ENCODE peak calls at places on chromosomes 7 and 10, in ten cellular contexts. One of them, this sample, is unnamed. For H3K4me1, the result is how much of the 10 kb centered on the place peaks cover.

GRCh38 chr10:61978965-61979364 is 77.5 kb downstream of the ARID5B start:
- DNase-seq in esophagus squamous epithelium: no peak
- DNase-seq in ovary: no peak
- DNase-seq in upper lobe of right lung: peak
- DNase-seq in Peyer's patch: peak
- DNase-seq in RWPE2: no peak
- DNase-seq in cardiac muscle cell: no peak
- DNase-seq in neural progenitor cell: no peak
- DNase-seq in H1: no peak
- DNase-seq in CD8-positive, alpha-beta T cell: no peak
- DNase-seq in this sample: peak

GRCh38 chr7:1052031-1052818 is 7.9 kb downstream of the GPR146 start:
- DNase-seq in esophagus squamous epithelium: no peak
- DNase-seq in ovary: no peak
- DNase-seq in upper lobe of right lung: no peak
- DNase-seq in Peyer's patch: no peak
- DNase-seq in RWPE2: no peak
- DNase-seq in cardiac muscle cell: no peak
- DNase-seq in neural progenitor cell: no peak
- DNase-seq in H1: no peak
- DNase-seq in CD8-positive, alpha-beta T cell: no peak
- DNase-seq in this sample: no peak

GRCh38 chr10:33900591-33900990 is 566.1 kb upstream of the NRP1 start:
- DNase-seq in esophagus squamous epithelium: no peak
- DNase-seq in ovary: no peak
- DNase-seq in upper lobe of right lung: no peak
- DNase-seq in Peyer's patch: no peak
- DNase-seq in RWPE2: no peak
- DNase-seq in cardiac muscle cell: no peak
- DNase-seq in neural progenitor cell: no peak
- DNase-seq in H1: no peak
- DNase-seq in CD8-positive, alpha-beta T cell: no peak
- DNase-seq in this sample: no peak

GRCh38 chr7:78232806-78233205 is 434.2 kb downstream of the PHTF2 start:
- DNase-seq in esophagus squamous epithelium: no peak
- DNase-seq in ovary: no peak
- DNase-seq in upper lobe of right lung: no peak
- DNase-seq in Peyer's patch: no peak
- DNase-seq in RWPE2: no peak
- DNase-seq in cardiac muscle cell: no peak
- DNase-seq in neural progenitor cell: no peak
- DNase-seq in H1: no peak
- DNase-seq in CD8-positive, alpha-beta T cell: no peak
- DNase-seq in this sample: no peak

GRCh38 chr10:123901621-123902020 is 10.0 kb upstream of the CPXM2 start:
- DNase-seq in esophagus squamous epithelium: no peak
- DNase-seq in ovary: no peak
- DNase-seq in upper lobe of right lung: no peak
- DNase-seq in Peyer's patch: no peak
- DNase-seq in RWPE2: no peak
- DNase-seq in cardiac muscle cell: no peak
- DNase-seq in neural progenitor cell: no peak
- DNase-seq in H1: no peak
- DNase-seq in CD8-positive, alpha-beta T cell: no peak
- DNase-seq in this sample: no peak

GRCh38 chr7:6402741-6403140 is 45.0 kb downstream of the DAGLB start:
- DNase-seq in esophagus squamous epithelium: no peak
- DNase-seq in ovary: no peak
- DNase-seq in upper lobe of right lung: no peak
- DNase-seq in Peyer's patch: no peak
- DNase-seq in RWPE2: no peak
- DNase-seq in cardiac muscle cell: no peak
- DNase-seq in neural progenitor cell: no peak
- DNase-seq in H1: no peak
- DNase-seq in CD8-positive, alpha-beta T cell: no peak
- DNase-seq in this sample: no peak

GRCh38 chr10:127910464-127910770 is 3.5 kb downstream of the PTPRE start:
- DNase-seq in esophagus squamous epithelium: no peak
- DNase-seq in ovary: no peak
- DNase-seq in upper lobe of right lung: no peak
- DNase-seq in Peyer's patch: no peak
- DNase-seq in RWPE2: no peak
- DNase-seq in cardiac muscle cell: no peak
- DNase-seq in neural progenitor cell: no peak
- DNase-seq in H1: no peak
- DNase-seq in CD8-positive, alpha-beta T cell: no peak
- DNase-seq in this sample: no peak

GRCh38 chr10:123024540-123024939 is 15.7 kb downstream of the ACADSB start:
- DNase-seq in esophagus squamous epithelium: no peak
- DNase-seq in ovary: no peak
- DNase-seq in upper lobe of right lung: no peak
- DNase-seq in Peyer's patch: no peak
- DNase-seq in RWPE2: no peak
- DNase-seq in cardiac muscle cell: no peak
- DNase-seq in neural progenitor cell: no peak
- DNase-seq in H1: no peak
- DNase-seq in CD8-positive, alpha-beta T cell: no peak
- DNase-seq in this sample: no peak

GRCh38 chr10:59175538-59176240 is 754 bp upstream of the PHYHIPL start:
- DNase-seq in esophagus squamous epithelium: no peak
- DNase-seq in ovary: peak
- DNase-seq in upper lobe of right lung: peak
- DNase-seq in Peyer's patch: peak
- DNase-seq in RWPE2: peak
- DNase-seq in cardiac muscle cell: peak
- DNase-seq in neural progenitor cell: peak
- DNase-seq in H1: peak
- DNase-seq in CD8-positive, alpha-beta T cell: no peak
- DNase-seq in this sample: peak

GRCh38 chr10:49622426-49623425 is 8.9 kb downstream of the CHAT start:
- DNase-seq in esophagus squamous epithelium: no peak
- DNase-seq in ovary: peak
- DNase-seq in upper lobe of right lung: peak
- DNase-seq in Peyer's patch: peak
- DNase-seq in RWPE2: peak
- DNase-seq in cardiac muscle cell: no peak
- DNase-seq in neural progenitor cell: no peak
- DNase-seq in H1: no peak
- DNase-seq in CD8-positive, alpha-beta T cell: no peak
- DNase-seq in this sample: no peak

GRCh38 chr7:18151419-18151818 is 123.8 kb upstream of the PRPS1L1 start:
- DNase-seq in esophagus squamous epithelium: no peak
- DNase-seq in ovary: no peak
- DNase-seq in upper lobe of right lung: no peak
- DNase-seq in Peyer's patch: no peak
- DNase-seq in RWPE2: no peak
- DNase-seq in cardiac muscle cell: no peak
- DNase-seq in neural progenitor cell: no peak
- DNase-seq in H1: no peak
- DNase-seq in CD8-positive, alpha-beta T cell: no peak
- DNase-seq in this sample: no peak

GRCh38 chr7:2724453-2725177 is 36.6 kb downstream of the AMZ1 start:
- DNase-seq in esophagus squamous epithelium: no peak
- DNase-seq in ovary: peak
- DNase-seq in upper lobe of right lung: peak
- DNase-seq in Peyer's patch: peak
- DNase-seq in RWPE2: peak
- DNase-seq in cardiac muscle cell: no peak
- DNase-seq in neural progenitor cell: no peak
- DNase-seq in H1: no peak
- DNase-seq in CD8-positive, alpha-beta T cell: no peak
- DNase-seq in this sample: no peak

GRCh38 chr10:64036306-64036930 is 515.2 kb downstream of the REEP3 start:
- DNase-seq in esophagus squamous epithelium: no peak
- DNase-seq in ovary: no peak
- DNase-seq in upper lobe of right lung: no peak
- DNase-seq in Peyer's patch: no peak
- DNase-seq in RWPE2: no peak
- DNase-seq in cardiac muscle cell: no peak
- DNase-seq in neural progenitor cell: no peak
- DNase-seq in H1: no peak
- DNase-seq in CD8-positive, alpha-beta T cell: no peak
- DNase-seq in this sample: no peak

GRCh38 chr7:100602889-100603696 is 930 bp downstream of the PCOLCE start:
- DNase-seq in esophagus squamous epithelium: no peak
- DNase-seq in ovary: peak
- DNase-seq in upper lobe of right lung: peak
- DNase-seq in Peyer's patch: peak
- DNase-seq in RWPE2: no peak
- DNase-seq in cardiac muscle cell: peak
- DNase-seq in neural progenitor cell: peak
- DNase-seq in H1: peak
- DNase-seq in CD8-positive, alpha-beta T cell: no peak
- DNase-seq in this sample: peak

GRCh38 chr7:47404005-47404404 is 177.9 kb downstream of the TNS3 start:
- DNase-seq in esophagus squamous epithelium: no peak
- DNase-seq in ovary: no peak
- DNase-seq in upper lobe of right lung: peak
- DNase-seq in Peyer's patch: no peak
- DNase-seq in RWPE2: no peak
- DNase-seq in cardiac muscle cell: no peak
- DNase-seq in neural progenitor cell: no peak
- DNase-seq in H1: no peak
- DNase-seq in CD8-positive, alpha-beta T cell: no peak
- DNase-seq in this sample: no peak

GRCh38 chr7:130986271-130986690 is 252.3 kb upstream of the KLF14 start:
- DNase-seq in esophagus squamous epithelium: no peak
- DNase-seq in ovary: no peak
- DNase-seq in upper lobe of right lung: no peak
- DNase-seq in Peyer's patch: no peak
- DNase-seq in RWPE2: no peak
- DNase-seq in cardiac muscle cell: no peak
- DNase-seq in neural progenitor cell: no peak
- DNase-seq in H1: no peak
- DNase-seq in CD8-positive, alpha-beta T cell: no peak
- DNase-seq in this sample: no peak

GRCh38 chr7:130987092-130987491 is 253.1 kb upstream of the KLF14 start:
- DNase-seq in esophagus squamous epithelium: no peak
- DNase-seq in ovary: no peak
- DNase-seq in upper lobe of right lung: no peak
- DNase-seq in Peyer's patch: no peak
- DNase-seq in RWPE2: no peak
- DNase-seq in cardiac muscle cell: no peak
- DNase-seq in neural progenitor cell: no peak
- DNase-seq in H1: no peak
- DNase-seq in CD8-positive, alpha-beta T cell: no peak
- DNase-seq in this sample: no peak

GRCh38 chr7:130988443-130988842 is 254.4 kb upstream of the KLF14 start:
- DNase-seq in esophagus squamous epithelium: no peak
- DNase-seq in ovary: no peak
- DNase-seq in upper lobe of right lung: no peak
- DNase-seq in Peyer's patch: no peak
- DNase-seq in RWPE2: no peak
- DNase-seq in cardiac muscle cell: peak
- DNase-seq in neural progenitor cell: peak
- DNase-seq in H1: no peak
- DNase-seq in CD8-positive, alpha-beta T cell: no peak
- DNase-seq in this sample: no peak

GRCh38 chr7:130982651-130983050 is 248.6 kb upstream of the KLF14 start:
- DNase-seq in esophagus squamous epithelium: no peak
- DNase-seq in ovary: no peak
- DNase-seq in upper lobe of right lung: no peak
- DNase-seq in Peyer's patch: no peak
- DNase-seq in RWPE2: no peak
- DNase-seq in cardiac muscle cell: no peak
- DNase-seq in neural progenitor cell: no peak
- DNase-seq in H1: no peak
- DNase-seq in CD8-positive, alpha-beta T cell: no peak
- DNase-seq in this sample: no peak

GRCh38 chr7:130985361-130985760 is 251.4 kb upstream of the KLF14 start:
- DNase-seq in esophagus squamous epithelium: no peak
- DNase-seq in ovary: no peak
- DNase-seq in upper lobe of right lung: no peak
- DNase-seq in Peyer's patch: no peak
- DNase-seq in RWPE2: no peak
- DNase-seq in cardiac muscle cell: no peak
- DNase-seq in neural progenitor cell: no peak
- DNase-seq in H1: no peak
- DNase-seq in CD8-positive, alpha-beta T cell: no peak
- DNase-seq in this sample: no peak
- H3K4me1 ChIP-seq in esophagus squamous epithelium: under half
- H3K4me1 ChIP-seq in ovary: under half
- H3K4me1 ChIP-seq in upper lobe of right lung: half or more
- H3K4me1 ChIP-seq in Peyer's patch: under half
- H3K4me1 ChIP-seq in RWPE2: under half
- H3K4me1 ChIP-seq in cardiac muscle cell: under half
- H3K4me1 ChIP-seq in neural progenitor cell: under half
- H3K4me1 ChIP-seq in H1: under half
- H3K4me1 ChIP-seq in CD8-positive, alpha-beta T cell: half or more
- H3K4me1 ChIP-seq in this sample: under half

GRCh38 chr10:86348321-86349210 is 18.0 kb downstream of the GRID1 start:
- DNase-seq in esophagus squamous epithelium: no peak
- DNase-seq in ovary: no peak
- DNase-seq in upper lobe of right lung: peak
- DNase-seq in Peyer's patch: no peak
- DNase-seq in RWPE2: peak
- DNase-seq in cardiac muscle cell: peak
- DNase-seq in neural progenitor cell: peak
- DNase-seq in H1: no peak
- DNase-seq in CD8-positive, alpha-beta T cell: no peak
- DNase-seq in this sample: no peak
- TF ChIP-seq CTCF in esophagus squamous epithelium: no peak
- TF ChIP-seq CTCF in ovary: no peak
- TF ChIP-seq CTCF in upper lobe of right lung: no peak
- TF ChIP-seq CTCF in Peyer's patch: no peak
- TF ChIP-seq CTCF in RWPE2: no peak
- TF ChIP-seq CTCF in cardiac muscle cell: peak
- TF ChIP-seq CTCF in neural progenitor cell: peak
- TF ChIP-seq CTCF in H1: peak
- TF ChIP-seq CTCF in CD8-positive, alpha-beta T cell: no peak
- TF ChIP-seq CTCF in this sample: no peak

DNA sequence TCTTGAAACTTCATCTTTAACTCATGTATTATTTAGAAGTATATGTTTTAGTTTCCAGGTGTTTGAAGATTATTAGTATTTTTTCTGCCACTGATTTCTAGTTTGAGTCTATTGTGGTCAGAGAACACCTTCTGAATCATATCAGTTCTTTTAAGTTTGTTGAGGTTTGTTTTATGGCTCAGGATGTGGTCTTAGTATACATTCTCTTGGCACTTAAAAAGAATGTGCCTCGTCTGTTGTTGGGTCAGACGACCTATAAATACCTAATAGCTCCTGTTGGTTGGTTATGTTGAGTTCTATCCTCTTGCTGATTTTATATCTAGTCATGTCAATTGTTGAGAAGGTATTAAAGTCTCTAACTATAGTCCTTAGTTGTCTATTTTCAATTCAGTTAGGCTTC is 15.9 kb downstream of the TDRD1 start:
- DNase-seq in esophagus squamous epithelium: no peak
- DNase-seq in ovary: no peak
- DNase-seq in upper lobe of right lung: no peak
- DNase-seq in Peyer's patch: no peak
- DNase-seq in RWPE2: no peak
- DNase-seq in cardiac muscle cell: no peak
- DNase-seq in neural progenitor cell: no peak
- DNase-seq in H1: no peak
- DNase-seq in CD8-positive, alpha-beta T cell: no peak
- DNase-seq in this sample: no peak
- H3K27ac ChIP-seq in esophagus squamous epithelium: no peak
- H3K27ac ChIP-seq in ovary: no peak
- H3K27ac ChIP-seq in upper lobe of right lung: no peak
- H3K27ac ChIP-seq in Peyer's patch: no peak
- H3K27ac ChIP-seq in RWPE2: no peak
- H3K27ac ChIP-seq in cardiac muscle cell: no peak
- H3K27ac ChIP-seq in neural progenitor cell: no peak
- H3K27ac ChIP-seq in H1: no peak
- H3K27ac ChIP-seq in CD8-positive, alpha-beta T cell: no peak
- H3K27ac ChIP-seq in this sample: no peak

GRCh38 chr7:151013728-151014497 is 10.4 kb downstream of the ATG9B start:
- DNase-seq in esophagus squamous epithelium: peak
- DNase-seq in ovary: no peak
- DNase-seq in upper lobe of right lung: peak
- DNase-seq in Peyer's patch: peak
- DNase-seq in RWPE2: peak
- DNase-seq in cardiac muscle cell: peak
- DNase-seq in neural progenitor cell: peak
- DNase-seq in H1: peak
- DNase-seq in CD8-positive, alpha-beta T cell: peak
- DNase-seq in this sample: peak
- H3K4me1 ChIP-seq in esophagus squamous epithelium: under half
- H3K4me1 ChIP-seq in ovary: under half
- H3K4me1 ChIP-seq in upper lobe of right lung: under half
- H3K4me1 ChIP-seq in Peyer's patch: under half
- H3K4me1 ChIP-seq in RWPE2: under half
- H3K4me1 ChIP-seq in cardiac muscle cell: under half
- H3K4me1 ChIP-seq in neural progenitor cell: under half
- H3K4me1 ChIP-seq in H1: under half
- H3K4me1 ChIP-seq in CD8-positive, alpha-beta T cell: half or more
- H3K4me1 ChIP-seq in this sample: under half